ENCODE peak calls at places on chromosomes 2 and 18, in seven cellular contexts. One of them, this sample, is unnamed.

GRCh38 chr18:814300-815084 is 2.5 kb upstream of the YES1 start:
- DNase-seq in NB4: no peak
- DNase-seq in HFFc6: no peak
- DNase-seq in fibroblast of mammary gland: no peak
- DNase-seq in stomach: no peak
- DNase-seq in B cell: no peak
- DNase-seq in lower lobe of right lung: no peak
- DNase-seq in this sample: no peak

GRCh38 chr18:69935319-69936190 is 12.1 kb downstream of the CD226 start:
- DNase-seq in NB4: no peak
- DNase-seq in B cell: peak; percentile 30
- DNase-seq in lower lobe of right lung: peak; percentile 55
- DNase-seq in HFFc6: no peak
- DNase-seq in stomach: peak; percentile 54
- DNase-seq in fibroblast of mammary gland: peak; percentile 33
- DNase-seq in this sample: no peak

GRCh38 chr18:13414102-13414501 is 195.5 kb downstream of the LDLRAD4 start:
- DNase-seq in lower lobe of right lung: no peak
- DNase-seq in fibroblast of mammary gland: no peak
- DNase-seq in stomach: no peak
- DNase-seq in HFFc6: no peak
- DNase-seq in B cell: no peak
- DNase-seq in NB4: no peak
- DNase-seq in this sample: no peak

GRCh38 chr2:9961014-9961413 is 9.5 kb downstream of the GRHL1 start:
- DNase-seq in fibroblast of mammary gland: no peak
- DNase-seq in stomach: no peak
- DNase-seq in B cell: no peak
- DNase-seq in NB4: no peak
- DNase-seq in HFFc6: no peak
- DNase-seq in lower lobe of right lung: no peak
- DNase-seq in this sample: no peak

GRCh38 chr18:48002933-48003365 is 72.5 kb upstream of the SMAD2 start:
- DNase-seq in NB4: peak; percentile 67
- DNase-seq in stomach: peak; percentile 28
- DNase-seq in lower lobe of right lung: peak; percentile 65
- DNase-seq in fibroblast of mammary gland: no peak
- DNase-seq in HFFc6: peak; percentile 88
- DNase-seq in B cell: no peak
- DNase-seq in this sample: no peak

GRCh38 chr2:134692461-134692860 is 26.3 kb downstream of the TMEM163 start:
- DNase-seq in stomach: no peak
- DNase-seq in HFFc6: no peak
- DNase-seq in NB4: no peak
- DNase-seq in lower lobe of right lung: no peak
- DNase-seq in B cell: peak; percentile 23
- DNase-seq in fibroblast of mammary gland: no peak
- DNase-seq in this sample: no peak

GRCh38 chr2:44934521-44934961 is 7.0 kb upstream of the SIX3 start:
- DNase-seq in B cell: no peak
- DNase-seq in HFFc6: no peak
- DNase-seq in fibroblast of mammary gland: no peak
- DNase-seq in stomach: no peak
- DNase-seq in lower lobe of right lung: no peak
- DNase-seq in NB4: peak; percentile 91
- DNase-seq in this sample: no peak

GRCh38 chr2:98012561-98012979 is 16.8 kb upstream of the TMEM131 start:
- DNase-seq in NB4: peak; percentile 81
- DNase-seq in HFFc6: no peak
- DNase-seq in stomach: no peak
- DNase-seq in B cell: peak; percentile 79
- DNase-seq in lower lobe of right lung: no peak
- DNase-seq in fibroblast of mammary gland: no peak
- DNase-seq in this sample: no peak

GRCh38 chr2:46648141-46648742 is 168.9 kb downstream of the TMEM247 start:
- DNase-seq in NB4: no peak
- DNase-seq in B cell: no peak
- DNase-seq in HFFc6: no peak
- DNase-seq in stomach: peak; percentile 37
- DNase-seq in fibroblast of mammary gland: peak; percentile 42
- DNase-seq in lower lobe of right lung: no peak
- DNase-seq in this sample: no peak

GRCh38 chr18:39911716-39912115 is 2043.3 kb upstream of the PIK3C3 start:
- DNase-seq in HFFc6: no peak
- DNase-seq in lower lobe of right lung: no peak
- DNase-seq in stomach: no peak
- DNase-seq in fibroblast of mammary gland: no peak
- DNase-seq in NB4: no peak
- DNase-seq in B cell: no peak
- DNase-seq in this sample: no peak

GRCh38 chr2:64888591-64889309 is 100.4 kb upstream of the SLC1A4 start:
- DNase-seq in NB4: peak; percentile 67
- DNase-seq in fibroblast of mammary gland: peak; percentile 84
- DNase-seq in lower lobe of right lung: no peak
- DNase-seq in stomach: peak; percentile 5
- DNase-seq in HFFc6: peak; percentile 52
- DNase-seq in B cell: no peak
- DNase-seq in this sample: no peak

GRCh38 chr2:85243101-85244072 is 84.4 kb downstream of the TGOLN2 start:
- DNase-seq in NB4: peak; percentile 59
- DNase-seq in HFFc6: no peak
- DNase-seq in B cell: no peak
- DNase-seq in fibroblast of mammary gland: peak; percentile 27
- DNase-seq in lower lobe of right lung: peak; percentile 64
- DNase-seq in stomach: peak; percentile 38
- DNase-seq in this sample: peak; percentile 77

GRCh38 chr2:207766697-207767460 is 2.8 kb downstream of the FZD5 start:
- DNase-seq in lower lobe of right lung: peak; percentile 58
- DNase-seq in stomach: peak; percentile 51
- DNase-seq in NB4: no peak
- DNase-seq in fibroblast of mammary gland: no peak
- DNase-seq in HFFc6: no peak
- DNase-seq in B cell: peak; percentile 57
- DNase-seq in this sample: no peak

GRCh38 chr2:181904022-181904632 is 12.6 kb downstream of the ITPRID2 start:
- DNase-seq in lower lobe of right lung: no peak
- DNase-seq in B cell: peak; percentile 51
- DNase-seq in fibroblast of mammary gland: peak; percentile 48
- DNase-seq in HFFc6: peak; percentile 37
- DNase-seq in stomach: no peak
- DNase-seq in NB4: peak; percentile 61
- DNase-seq in this sample: no peak

GRCh38 chr2:197208029-197208428 is 102.6 kb downstream of the ANKRD44 start:
- DNase-seq in B cell: no peak
- DNase-seq in fibroblast of mammary gland: no peak
- DNase-seq in lower lobe of right lung: no peak
- DNase-seq in HFFc6: no peak
- DNase-seq in NB4: no peak
- DNase-seq in stomach: no peak
- DNase-seq in this sample: no peak

GRCh38 chr2:207487650-207488315 is 42.0 kb upstream of the CREB1 start:
- DNase-seq in lower lobe of right lung: no peak
- DNase-seq in B cell: no peak
- DNase-seq in HFFc6: peak; percentile 94
- DNase-seq in fibroblast of mammary gland: peak; percentile 97
- DNase-seq in stomach: no peak
- DNase-seq in NB4: no peak
- DNase-seq in this sample: no peak

GRCh38 chr2:44822174-44822573 is 119.3 kb upstream of the SIX3 start:
- DNase-seq in B cell: no peak
- DNase-seq in lower lobe of right lung: no peak
- DNase-seq in fibroblast of mammary gland: no peak
- DNase-seq in NB4: no peak
- DNase-seq in HFFc6: no peak
- DNase-seq in stomach: no peak
- DNase-seq in this sample: no peak

GRCh38 chr18:77127769-77128671 is 4.6 kb downstream of the MBP start:
- DNase-seq in lower lobe of right lung: no peak
- DNase-seq in B cell: peak; percentile 78
- DNase-seq in NB4: peak; percentile 95
- DNase-seq in HFFc6: peak; percentile 90
- DNase-seq in fibroblast of mammary gland: peak; percentile 95
- DNase-seq in stomach: no peak
- DNase-seq in this sample: no peak

GRCh38 chr2:119849838-119850565 is 90.3 kb downstream of the PTPN4 start:
- DNase-seq in NB4: no peak
- DNase-seq in stomach: no peak
- DNase-seq in fibroblast of mammary gland: no peak
- DNase-seq in B cell: no peak
- DNase-seq in lower lobe of right lung: no peak
- DNase-seq in HFFc6: peak; percentile 10
- DNase-seq in this sample: no peak

GRCh38 chr18:59918320-59918755 is 18.5 kb downstream of the PMAIP1 start:
- DNase-seq in stomach: peak; percentile 35
- DNase-seq in NB4: peak; percentile 93
- DNase-seq in lower lobe of right lung: peak; percentile 71
- DNase-seq in B cell: peak; percentile 52
- DNase-seq in fibroblast of mammary gland: peak; percentile 55
- DNase-seq in HFFc6: no peak
- DNase-seq in this sample: no peak

GRCh38 chr2:31233216-31233615 is 736 bp upstream of the EHD3 start:
- DNase-seq in fibroblast of mammary gland: peak; percentile 20
- DNase-seq in B cell: no peak
- DNase-seq in lower lobe of right lung: no peak
- DNase-seq in HFFc6: no peak
- DNase-seq in NB4: no peak
- DNase-seq in stomach: no peak
- DNase-seq in this sample: no peak

GRCh38 chr2:179898873-179899272 is 37.5 kb upstream of the ZNF385B start:
- DNase-seq in NB4: peak; percentile 62
- DNase-seq in B cell: no peak
- DNase-seq in fibroblast of mammary gland: peak; percentile 50
- DNase-seq in stomach: no peak
- DNase-seq in lower lobe of right lung: no peak
- DNase-seq in HFFc6: peak; percentile 24
- DNase-seq in this sample: no peak
- TF ChIP-seq CTCF in NB4: peak; percentile 35
- TF ChIP-seq CTCF in B cell: no peak
- TF ChIP-seq CTCF in fibroblast of mammary gland: peak; percentile 53
- TF ChIP-seq CTCF in stomach: no peak
- TF ChIP-seq CTCF in lower lobe of right lung: no peak
- TF ChIP-seq CTCF in HFFc6: peak; percentile 66
- TF ChIP-seq CTCF in this sample: peak; percentile 41

DNA sequence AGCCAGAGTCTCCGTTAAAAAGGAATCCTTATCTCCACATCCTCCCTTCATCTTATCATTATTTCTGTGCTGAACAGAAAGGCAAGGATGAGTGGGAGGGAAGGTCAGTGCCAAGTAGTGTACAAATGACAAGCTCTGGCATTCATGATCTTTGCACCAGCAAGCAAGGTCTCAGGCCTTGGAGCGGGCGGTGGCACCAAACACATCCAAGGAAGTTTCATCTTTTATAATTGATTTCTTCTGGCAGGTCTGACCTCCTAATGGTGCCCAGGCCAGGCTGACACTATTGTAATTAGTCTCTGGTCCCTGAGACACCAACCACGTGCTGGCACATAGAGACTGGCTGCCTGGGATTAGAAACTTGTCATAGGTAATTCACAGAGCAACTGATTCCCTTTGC is 336.6 kb downstream of the EN1 start:
- DNase-seq in B cell: no peak
- DNase-seq in HFFc6: no peak
- DNase-seq in NB4: no peak
- DNase-seq in stomach: no peak
- DNase-seq in lower lobe of right lung: no peak
- DNase-seq in fibroblast of mammary gland: no peak
- DNase-seq in this sample: no peak
- TF ChIP-seq CTCF in B cell: no peak
- TF ChIP-seq CTCF in HFFc6: no peak
- TF ChIP-seq CTCF in NB4: no peak
- TF ChIP-seq CTCF in stomach: no peak
- TF ChIP-seq CTCF in lower lobe of right lung: no peak
- TF ChIP-seq CTCF in fibroblast of mammary gland: no peak
- TF ChIP-seq CTCF in this sample: no peak

DNA sequence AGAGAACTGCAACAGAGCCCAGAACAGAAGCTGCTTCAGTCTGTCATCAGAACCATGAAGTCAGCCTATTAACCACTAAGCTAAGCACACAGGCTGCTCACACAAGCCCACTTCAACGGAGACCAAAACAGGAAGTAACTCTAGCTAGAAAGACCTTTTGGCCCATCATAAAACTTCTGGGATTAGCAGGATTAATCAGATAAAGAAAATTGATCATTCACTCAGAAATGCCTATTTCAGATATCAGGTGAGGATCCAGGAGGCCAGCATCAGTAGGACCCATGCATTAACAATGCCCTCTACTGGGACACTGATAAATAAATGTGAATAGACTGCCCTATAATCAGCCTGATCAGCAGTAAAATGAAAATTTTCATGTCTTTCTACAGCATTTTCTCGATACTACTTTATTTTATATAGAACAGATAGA is 101.4 kb downstream of the WDPCP start:
- DNase-seq in fibroblast of mammary gland: no peak
- DNase-seq in B cell: no peak
- DNase-seq in lower lobe of right lung: no peak
- DNase-seq in HFFc6: no peak
- DNase-seq in NB4: peak; percentile 58
- DNase-seq in stomach: no peak
- DNase-seq in this sample: no peak
- TF ChIP-seq CTCF in fibroblast of mammary gland: peak; percentile 2
- TF ChIP-seq CTCF in B cell: no peak
- TF ChIP-seq CTCF in lower lobe of right lung: no peak
- TF ChIP-seq CTCF in HFFc6: peak; percentile 30
- TF ChIP-seq CTCF in NB4: no peak
- TF ChIP-seq CTCF in stomach: no peak
- TF ChIP-seq CTCF in this sample: peak; percentile 40

DNA sequence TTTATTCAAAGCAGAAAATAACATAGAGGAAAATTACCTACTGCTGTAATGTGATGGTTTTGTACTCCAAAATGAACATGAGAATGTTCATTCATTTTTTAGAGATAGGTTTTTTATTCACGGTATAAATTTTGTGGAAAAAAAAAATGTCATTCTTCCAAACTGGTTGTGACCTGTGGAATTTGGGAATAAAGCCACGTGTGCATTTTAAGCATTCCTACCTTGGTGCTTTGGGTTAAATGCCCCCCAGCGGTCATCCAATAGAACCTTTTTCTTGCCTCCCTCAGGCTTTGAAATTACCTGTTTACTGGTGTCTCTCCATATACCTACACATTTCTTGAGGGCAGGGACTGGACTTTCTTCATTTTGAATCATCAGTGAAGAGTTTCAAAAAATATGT is 740.7 kb downstream of the DPP10 start:
- DNase-seq in fibroblast of mammary gland: no peak
- DNase-seq in lower lobe of right lung: no peak
- DNase-seq in B cell: no peak
- DNase-seq in stomach: no peak
- DNase-seq in NB4: no peak
- DNase-seq in HFFc6: no peak
- DNase-seq in this sample: no peak
- TF ChIP-seq CTCF in fibroblast of mammary gland: no peak
- TF ChIP-seq CTCF in lower lobe of right lung: no peak
- TF ChIP-seq CTCF in B cell: no peak
- TF ChIP-seq CTCF in stomach: no peak
- TF ChIP-seq CTCF in NB4: no peak
- TF ChIP-seq CTCF in HFFc6: no peak
- TF ChIP-seq CTCF in this sample: no peak

GRCh38 chr2:36318547-36318946 is 37.0 kb upstream of the CRIM1 start:
- DNase-seq in stomach: no peak
- DNase-seq in HFFc6: peak; percentile 11
- DNase-seq in B cell: no peak
- DNase-seq in lower lobe of right lung: no peak
- DNase-seq in NB4: peak; percentile 16
- DNase-seq in fibroblast of mammary gland: peak; percentile 20
- DNase-seq in this sample: no peak

GRCh38 chr2:36326286-36326685 is 29.3 kb upstream of the CRIM1 start:
- DNase-seq in fibroblast of mammary gland: no peak
- DNase-seq in stomach: no peak
- DNase-seq in NB4: no peak
- DNase-seq in B cell: no peak
- DNase-seq in lower lobe of right lung: no peak
- DNase-seq in HFFc6: no peak
- DNase-seq in this sample: no peak

GRCh38 chr2:36322108-36322507 is 33.5 kb upstream of the CRIM1 start:
- DNase-seq in NB4: peak; percentile 21
- DNase-seq in lower lobe of right lung: no peak
- DNase-seq in B cell: no peak
- DNase-seq in stomach: no peak
- DNase-seq in fibroblast of mammary gland: peak; percentile 52
- DNase-seq in HFFc6: peak; percentile 47
- DNase-seq in this sample: no peak
- TF ChIP-seq CTCF in NB4: peak; percentile 32
- TF ChIP-seq CTCF in lower lobe of right lung: no peak
- TF ChIP-seq CTCF in B cell: no peak
- TF ChIP-seq CTCF in stomach: no peak
- TF ChIP-seq CTCF in fibroblast of mammary gland: peak; percentile 59
- TF ChIP-seq CTCF in HFFc6: peak; percentile 77
- TF ChIP-seq CTCF in this sample: peak; percentile 78

This sample was measured in chondrocyte.